ENCODE peak calls at places on chromosome 7, in eight cellular contexts. U is body of pancreas; W is activated CD4-positive, alpha-beta memory T cell treated with anti-CD3 and anti-CD28 coated beads for 36 hours; C is kidney tubule cell; A is T-helper 1 cell; F is neural crest cell; B is NCI-H1436; M is B cell. P is an unnamed sample.

GRCh38 chr7:134954197-134955082 is 31.9 kb upstream of the AGBL3 start:
- DNase-seq in U (no peak), W (no peak), C (peak; percentile 41), A (no peak), F (no peak), B (peak; percentile 2), M (no peak), P (no peak)

GRCh38 chr7:144454256-144455039 is 51.0 kb upstream of the NOBOX start:
- DNase-seq in U (no peak), W (no peak), C (no peak), A (no peak), F (no peak), B (no peak), M (no peak), P (no peak)

GRCh38 chr7:20798081-20798693 is 11.5 kb upstream of the SP8 start:
- DNase-seq in U (peak; percentile 68), W (peak; percentile 26), C (peak; percentile 43), A (no peak), F (peak; percentile 45), B (peak; percentile 74), M (peak; percentile 88), P (peak; percentile 82)

GRCh38 chr7:148883233-148884048 is 650 bp downstream of the EZH2 start:
- DNase-seq in U (peak; percentile 34), W (peak; percentile 61), C (peak; percentile 28), A (peak; percentile 62), F (peak; percentile 51), B (peak; percentile 9), M (peak; percentile 81), P (no peak)

GRCh38 chr7:1889556-1890181 is 219.6 kb downstream of the ELFN1 start:
- DNase-seq in U (no peak), W (peak; percentile 14), C (no peak), A (no peak), F (no peak), B (no peak), M (no peak), P (no peak)

GRCh38 chr7:128922496-128923410 is 12.2 kb upstream of the KCP start:
- DNase-seq in U (no peak), W (peak; percentile 2), C (no peak), A (no peak), F (no peak), B (no peak), M (no peak), P (no peak)

GRCh38 chr7:7157887-7158271 is 24.5 kb upstream of the C1GALT1 start:
- DNase-seq in U (no peak), W (no peak), C (peak; percentile 81), A (no peak), F (no peak), B (no peak), M (no peak), P (no peak)

GRCh38 chr7:45976485-45976856 is 55.4 kb upstream of the IGFBP3 start:
- DNase-seq in U (no peak), W (no peak), C (no peak), A (no peak), F (no peak), B (no peak), M (no peak), P (no peak)

GRCh38 chr7:148242271-148242801 is 348.2 kb upstream of the C7orf33 start:
- DNase-seq in U (peak; percentile 30), W (no peak), C (peak; percentile 82), A (no peak), F (peak; percentile 12), B (peak; percentile 23), M (peak; percentile 22), P (peak; percentile 19)

GRCh38 chr7:22793593-22794462 is 28.8 kb downstream of the TOMM7 start:
- DNase-seq in U (no peak), W (no peak), C (no peak), A (no peak), F (no peak), B (no peak), M (no peak), P (no peak)

GRCh38 chr7:13742719-13743640 is 246.5 kb downstream of the ETV1 start:
- DNase-seq in U (peak; percentile 47), W (peak; percentile 17), C (peak; percentile 36), A (no peak), F (peak; percentile 13), B (peak; percentile 21), M (no peak), P (no peak)

GRCh38 chr7:10181996-10182395 is 791.7 kb upstream of the PHF14 start:
- DNase-seq in U (no peak), W (no peak), C (no peak), A (no peak), F (no peak), B (no peak), M (no peak), P (no peak)

GRCh38 chr7:91759205-91759863 is 121.2 kb downstream of the MTERF1 start:
- DNase-seq in U (peak; percentile 18), W (no peak), C (peak; percentile 83), A (no peak), F (no peak), B (peak; percentile 1), M (no peak), P (peak; percentile 21)

GRCh38 chr7:106524690-106525059 is 136.3 kb downstream of the CCDC71L start:
- DNase-seq in U (no peak), W (no peak), C (no peak), A (no peak), F (no peak), B (no peak), M (no peak), P (no peak)

GRCh38 chr7:23410446-23411183 is 59.7 kb downstream of the IGF2BP3 start:
- DNase-seq in U (no peak), W (no peak), C (no peak), A (no peak), F (no peak), B (no peak), M (peak; percentile 62), P (no peak)

GRCh38 chr7:67937717-67938191 is 941.1 kb downstream of the TYW1 start:
- DNase-seq in U (peak; percentile 40), W (no peak), C (peak; percentile 91), A (no peak), F (peak; percentile 1), B (no peak), M (no peak), P (no peak)

GRCh38 chr7:141533149-141533949 is 17.9 kb upstream of the AGK start:
- DNase-seq in U (peak; percentile 69), W (peak; percentile 71), C (peak; percentile 82), A (peak; percentile 25), F (peak; percentile 74), B (peak; percentile 80), M (peak; percentile 44), P (no peak)

GRCh38 chr7:6460303-6460702 is 12.5 kb upstream of the DAGLB start:
- DNase-seq in U (peak; percentile 82), W (no peak), C (no peak), A (no peak), F (no peak), B (no peak), M (no peak), P (no peak)